ENCODE peak calls at places on chromosomes 7 and 10, in four cellular contexts. N is IMR-90, T is GM23338, I is breast epithelium. P is an unnamed sample. For H3K27me3, the result is how much of the 10 kb centered on the place peaks cover.

GRCh38 chr10:132904169-132904813 is 38.1 kb downstream of the CFAP46 start:
- DNase-seq in N (peak), T (peak), I (no peak), P (peak)

GRCh38 chr7:122306320-122307227 is 2.0 kb upstream of the FEZF1 start:
- DNase-seq in N (no peak), T (peak), I (no peak), P (no peak)

GRCh38 chr7:39062811-39063210 is 85.1 kb downstream of the POU6F2 start:
- DNase-seq in N (no peak), T (no peak), I (no peak), P (no peak)

GRCh38 chr10:108112218-108112617 is 947.7 kb upstream of the SORCS1 start:
- DNase-seq in N (no peak), T (peak), I (no peak), P (peak)

GRCh38 chr7:2796358-2797352 is 47.5 kb downstream of the GNA12 start:
- DNase-seq in N (peak), T (no peak), I (peak), P (peak)

GRCh38 chr10:92181575-92181974 is 109.3 kb downstream of the CPEB3 start:
- DNase-seq in N (no peak), T (peak), I (no peak), P (peak)

GRCh38 chr7:74405191-74405898 is 48.4 kb upstream of the GTF2IRD1 start:
- DNase-seq in N (no peak), T (peak), I (no peak), P (peak)

GRCh38 chr7:16055263-16055976 is 365.9 kb downstream of the CRPPA start:
- DNase-seq in N (no peak), T (no peak), I (no peak), P (no peak)

GRCh38 chr10:13056461-13057077 is 43.4 kb upstream of the OPTN start:
- DNase-seq in N (peak), T (peak), I (no peak), P (peak)

GRCh38 chr7:44286618-44287487 is 38.5 kb downstream of the CAMK2B start:
- DNase-seq in N (no peak), T (no peak), I (no peak), P (no peak)

GRCh38 chr10:63666836-63667383 is 145.7 kb downstream of the REEP3 start:
- DNase-seq in N (peak), T (no peak), I (no peak), P (peak)

GRCh38 chr7:139602143-139602722 is 78.7 kb downstream of the CLEC2L start:
- DNase-seq in N (peak), T (peak), I (no peak), P (peak)

GRCh38 chr10:106898441-106898840 is 266.1 kb downstream of the SORCS1 start:
- DNase-seq in N (no peak), T (no peak), I (no peak), P (no peak)

GRCh38 chr10:59499460-59499859 is 137.1 kb upstream of the FAM13C start:
- DNase-seq in N (no peak), T (peak), I (no peak), P (no peak)

GRCh38 chr7:6654842-6655610 is 17.9 kb downstream of the ZNF316 start:
- DNase-seq in N (no peak), T (no peak), I (no peak), P (no peak)

GRCh38 chr10:119199231-119199992 is 8.0 kb upstream of the GRK5 start:
- DNase-seq in N (peak), T (peak), I (peak), P (peak)

GRCh38 chr10:70508912-70509366 is 30.4 kb downstream of the PALD1 start:
- DNase-seq in N (peak), T (peak), I (no peak), P (peak)

GRCh38 chr10:70674560-70675495 is 2.5 kb downstream of the ADAMTS14 start:
- DNase-seq in N (no peak), T (no peak), I (no peak), P (no peak)

GRCh38 chr7:32587431-32587948 is 92.2 kb downstream of the AVL9 start:
- DNase-seq in N (peak), T (no peak), I (no peak), P (peak)

GRCh38 chr10:89371987-89372386 is 5.9 kb upstream of the IFIT1B start:
- DNase-seq in N (no peak), T (no peak), I (no peak), P (no peak)

GRCh38 chr7:158948376-158948775 is 92.0 kb downstream of the DYNC2I1 start:
- DNase-seq in N (no peak), T (no peak), I (no peak), P (no peak)

GRCh38 chr7:113698556-113699220 is 220.1 kb downstream of the PPP1R3A start:
- DNase-seq in N (peak), T (peak), I (no peak), P (peak)

GRCh38 chr10:117166420-117167345 is 28.6 kb upstream of the VAX1 start:
- DNase-seq in N (no peak), T (no peak), I (no peak), P (peak)

GRCh38 chr10:98374176-98374969 is 40.6 kb downstream of the PYROXD2 start:
- DNase-seq in N (peak), T (no peak), I (no peak), P (peak)

GRCh38 chr10:80321183-80321582 is 31.7 kb upstream of the MAT1A start:
- DNase-seq in N (no peak), T (no peak), I (no peak), P (no peak)

GRCh38 chr10:30125484-30125883 is 66.1 kb upstream of the JCAD start:
- DNase-seq in N (no peak), T (no peak), I (no peak), P (peak)

GRCh38 chr7:110186334-110186733 is 904.6 kb upstream of the LRRN3 start:
- DNase-seq in N (no peak), T (no peak), I (no peak), P (no peak)

GRCh38 chr7:151375530-151376217 is 34.1 kb downstream of the NUB1 start:
- DNase-seq in N (no peak), T (no peak), I (no peak), P (no peak)

GRCh38 chr10:48333856-48334255 is 27.4 kb downstream of the MAPK8 start:
- DNase-seq in N (peak), T (no peak), I (no peak), P (no peak)

GRCh38 chr10:45442670-45443069 is 68.7 kb downstream of the ALOX5 start:
- DNase-seq in N (no peak), T (peak), I (no peak), P (no peak)

GRCh38 chr10:69703766-69704191 is 73.7 kb downstream of the FAM241B start:
- DNase-seq in N (peak), T (no peak), I (no peak), P (peak)

GRCh38 chr10:11667756-11668155 is 56.3 kb upstream of the USP6NL start:
- DNase-seq in N (no peak), T (no peak), I (no peak), P (no peak)

GRCh38 chr7:85595639-85596268 is 408.9 kb upstream of the SEMA3D start:
- DNase-seq in N (peak), T (no peak), I (no peak), P (peak)

GRCh38 chr7:129646369-129647021 is 35.0 kb downstream of the NRF1 start:
- DNase-seq in N (no peak), T (peak), I (no peak), P (no peak)

GRCh38 chr10:124403548-124403947 is 15.2 kb downstream of the OAT start:
- DNase-seq in N (peak), T (peak), I (no peak), P (peak)

DNA sequence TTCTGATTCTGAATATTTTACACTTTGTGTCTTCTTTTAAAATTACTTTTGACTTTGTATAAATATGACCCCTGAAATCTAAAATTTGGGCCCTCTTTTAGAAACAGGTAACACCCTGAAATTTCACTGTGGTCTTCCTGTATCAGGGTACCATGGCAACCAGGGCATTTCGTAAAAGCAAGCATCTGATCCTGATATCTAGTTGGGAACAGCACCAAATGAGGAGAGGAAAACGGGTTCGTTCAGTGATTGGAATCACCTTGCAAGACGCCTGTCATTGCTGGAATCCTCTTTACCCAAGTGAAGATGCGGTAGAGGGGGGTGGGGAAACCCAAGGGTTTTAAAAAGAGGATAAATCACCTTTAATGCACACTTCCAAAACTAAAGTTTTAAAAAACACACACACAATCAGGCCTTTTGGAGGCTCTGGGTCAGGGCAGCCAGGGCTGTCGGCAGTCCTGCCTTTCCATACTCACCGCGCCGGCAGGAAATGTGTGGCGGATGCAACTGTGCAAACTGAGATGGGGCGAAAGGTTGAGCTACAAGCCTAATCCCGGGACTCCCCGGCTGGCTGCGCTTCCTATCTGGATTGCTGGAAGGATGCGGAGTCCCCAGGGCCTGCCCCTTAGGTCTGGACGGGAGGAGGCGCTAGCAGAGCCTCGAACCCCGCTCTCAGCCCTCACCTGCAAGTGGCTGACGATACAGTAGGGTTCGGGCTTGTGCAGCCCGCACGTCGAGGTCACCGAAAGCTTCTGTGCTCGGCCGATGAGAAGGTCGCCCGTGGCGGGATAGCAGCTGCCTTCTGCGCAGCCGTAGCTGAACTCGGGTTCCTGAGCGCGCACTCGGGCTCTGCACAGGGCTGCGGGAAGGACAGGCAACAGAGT is 1.8 kb downstream of the LAMB1 start:
- DNase-seq in N (peak), T (peak), I (no peak), P (peak)
- H3K27me3 ChIP-seq in N (under half), T (half or more), I (under half), P (under half)

DNA sequence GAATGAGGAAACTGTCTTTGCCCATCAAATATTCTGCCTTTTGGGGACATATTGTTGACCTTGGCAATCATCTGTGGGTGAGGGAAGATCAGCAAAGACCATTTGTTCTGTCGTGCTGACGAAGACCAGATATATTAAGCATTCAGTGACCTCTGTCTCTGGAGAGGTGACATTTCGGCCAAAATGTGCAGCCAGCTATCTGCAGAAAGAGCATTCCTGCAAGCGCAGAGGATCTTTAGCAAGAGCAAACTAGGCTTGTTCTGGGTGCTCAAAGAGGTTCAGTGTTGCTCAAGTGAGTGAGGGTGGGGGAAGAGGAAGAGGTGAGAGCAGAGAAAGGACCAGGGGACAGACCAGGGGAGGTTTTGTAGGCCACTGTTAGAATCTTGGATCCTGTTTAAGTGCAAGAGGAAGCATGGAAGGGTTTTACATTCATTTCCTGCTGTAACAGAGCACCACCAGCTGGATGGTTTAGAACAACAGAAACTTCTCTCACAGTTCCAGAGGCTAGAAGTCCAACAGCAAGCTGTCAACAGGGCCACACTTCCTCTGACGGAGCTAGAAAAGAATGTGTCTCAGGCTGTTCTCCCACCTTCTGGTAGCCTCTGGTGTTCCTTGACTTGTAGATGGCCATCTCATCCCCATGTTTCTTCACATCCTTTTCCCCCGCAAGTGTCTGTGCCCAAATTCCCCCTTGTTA is 11.2 kb downstream of the C10orf120 start:
- DNase-seq in N (no peak), T (peak), I (no peak), P (peak)
- H3K27me3 ChIP-seq in N (under half), T (under half), I (under half), P (under half)

GRCh38 chr10:105585753-105586152 is 944.7 kb downstream of the SORCS3 start:
- DNase-seq in N (peak), T (peak), I (no peak), P (no peak)
- H3K27me3 ChIP-seq in N (under half), T (under half), I (under half), P (under half)

GRCh38 chr7:1407883-1408282 is 51.4 kb downstream of the MICALL2 start:
- DNase-seq in N (no peak), T (no peak), I (no peak), P (no peak)
- H3K27me3 ChIP-seq in N (half or more), T (under half), I (under half), P (half or more)

GRCh38 chr7:23915196-23915595 is 205.2 kb downstream of the STK31 start:
- DNase-seq in N (no peak), T (no peak), I (no peak), P (no peak)

GRCh38 chr7:23913016-23913415 is 203.0 kb downstream of the STK31 start:
- DNase-seq in N (no peak), T (no peak), I (no peak), P (no peak)

DNA sequence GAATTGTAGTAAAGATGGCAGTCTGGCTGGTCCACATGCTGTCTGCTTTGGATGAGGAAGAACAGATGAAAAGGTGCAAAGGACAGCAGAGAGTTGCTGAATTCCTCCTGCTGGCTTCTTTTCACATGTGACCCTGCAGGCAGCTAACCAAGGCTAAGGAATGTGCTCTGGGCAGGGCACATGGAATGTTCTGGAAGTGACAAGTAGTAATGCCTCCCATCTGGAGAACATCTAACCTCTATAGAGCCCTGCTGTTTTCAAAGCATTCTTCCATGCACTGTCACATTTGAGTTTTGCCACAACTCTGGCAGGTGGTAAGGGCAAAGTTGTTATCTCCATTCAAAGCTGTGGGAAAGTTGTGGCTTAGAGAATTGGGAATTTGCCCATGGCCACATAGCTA is 208.8 kb downstream of the STK31 start:
- DNase-seq in N (no peak), T (peak), I (no peak), P (no peak)
- H3K27me3 ChIP-seq in N (under half), T (under half), I (under half), P (under half)

P was measured in GM23248.